ENCODE peak calls at places on chromosome 2, in five cellular contexts. A is spleen, T is adrenal gland, H is esophagus squamous epithelium, S is K562. G is an unnamed sample.
A peak's percentile ranks its signal among the peaks of the same experiment; 100 is the strongest.

GRCh38 chr2:12733846-12734245 is 17.1 kb downstream of the TRIB2 start:
- DNase-seq in A (no peak), T (no peak), H (no peak), S (no peak), G (no peak)

GRCh38 chr2:178309541-178309940 is 115.2 kb downstream of the OSBPL6 start:
- DNase-seq in A (no peak), T (no peak), H (no peak), S (no peak), G (no peak)

GRCh38 chr2:20594957-20595356 is 55.9 kb downstream of the HS1BP3 start:
- DNase-seq in A (peak; percentile 65), T (peak; percentile 8), H (no peak), S (no peak), G (no peak)

GRCh38 chr2:149388120-149388816 is 57.9 kb downstream of the LYPD6 start:
- DNase-seq in A (no peak), T (no peak), H (no peak), S (no peak), G (no peak)

GRCh38 chr2:38436227-38436664 is 59.2 kb upstream of the ATL2 start:
- DNase-seq in A (no peak), T (no peak), H (no peak), S (no peak), G (no peak)

GRCh38 chr2:43745457-43745856 is 28.4 kb upstream of the DYNC2LI1 start:
- DNase-seq in A (no peak), T (no peak), H (no peak), S (no peak), G (no peak)

GRCh38 chr2:160415991-160416390 is 77.6 kb downstream of the RBMS1 start:
- DNase-seq in A (no peak), T (no peak), H (no peak), S (no peak), G (no peak)

GRCh38 chr2:109134741-109135571 is 6.0 kb downstream of the SH3RF3 start:
- DNase-seq in A (no peak), T (no peak), H (no peak), S (no peak), G (no peak)

GRCh38 chr2:219486424-219486959 is 12.2 kb upstream of the GMPPA start:
- DNase-seq in A (no peak), T (no peak), H (no peak), S (no peak), G (no peak)

GRCh38 chr2:203551653-203552250 is 16.7 kb upstream of the RAPH1 start:
- DNase-seq in A (no peak), T (no peak), H (no peak), S (no peak), G (no peak)

GRCh38 chr2:171531291-171531690 is 9.0 kb downstream of the CYBRD1 start:
- DNase-seq in A (no peak), T (peak; percentile 77), H (no peak), S (no peak), G (peak; percentile 20)

GRCh38 chr2:189657867-189658266 is 3.4 kb upstream of the ASNSD1 start:
- DNase-seq in A (peak; percentile 74), T (peak; percentile 28), H (no peak), S (no peak), G (no peak)

GRCh38 chr2:28049416-28049815 is 158.9 kb downstream of the BABAM2 start:
- DNase-seq in A (no peak), T (no peak), H (no peak), S (no peak), G (no peak)

GRCh38 chr2:86442642-86443005 is 1.5 kb downstream of the KDM3A start:
- DNase-seq in A (peak; percentile 89), T (peak; percentile 88), H (peak; percentile 74), S (peak; percentile 21), G (peak; percentile 93)

GRCh38 chr2:230974096-230974913 is 21.6 kb upstream of the SPATA3 start:
- DNase-seq in A (no peak), T (no peak), H (no peak), S (no peak), G (no peak)

GRCh38 chr2:127064642-127065250 is 42.2 kb downstream of the BIN1 start:
- DNase-seq in A (peak; percentile 91), T (peak; percentile 98), H (peak; percentile 32), S (peak; percentile 94), G (peak; percentile 75)
- TF ChIP-seq POLR2A in A (no peak), T (peak; percentile 75), H (no peak), S (peak; percentile 82), G (peak; percentile 52)

DNA sequence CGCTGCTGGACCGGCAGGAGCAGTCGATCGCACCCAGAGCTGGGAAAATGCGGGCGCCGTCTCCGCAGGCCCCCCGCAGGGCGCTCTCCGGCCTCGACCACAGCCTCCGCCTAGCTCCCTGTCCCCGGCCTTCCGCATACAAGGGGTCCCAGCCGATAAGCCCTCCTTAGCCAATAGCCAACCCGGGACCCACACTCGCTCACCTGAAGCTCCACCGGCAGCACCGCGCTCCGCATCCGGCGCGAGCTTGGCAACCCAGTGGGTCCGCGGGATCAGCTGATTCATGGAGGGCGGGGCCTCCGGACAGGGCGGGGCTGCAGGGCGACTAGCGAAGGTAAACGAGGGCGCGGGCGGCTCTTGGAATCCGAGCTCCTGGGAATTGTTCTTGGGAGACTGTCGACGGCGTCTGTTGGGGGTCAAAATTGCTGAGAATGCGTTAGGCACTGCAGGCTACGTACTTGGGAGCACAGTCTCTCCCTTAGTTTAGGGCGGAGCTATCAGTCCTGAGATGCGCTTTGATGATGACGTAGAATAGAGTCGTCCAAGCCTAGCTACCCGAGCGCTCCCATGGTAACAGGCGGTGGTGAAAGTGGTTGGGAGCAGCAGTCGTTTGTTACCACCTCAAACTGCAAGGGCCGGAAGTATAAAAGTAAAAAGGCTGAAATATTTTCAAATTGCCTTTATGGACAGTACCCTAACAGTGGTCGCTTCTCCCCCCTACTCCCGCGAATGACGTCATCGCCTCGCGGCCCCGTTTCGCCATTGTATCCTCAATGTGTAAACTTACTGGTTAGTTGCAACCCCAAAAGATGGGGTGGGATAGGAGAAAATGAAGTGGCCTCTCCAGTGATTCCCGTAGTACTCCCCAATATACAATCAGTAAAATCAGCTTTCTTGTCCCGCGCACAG is at the start of gene ALS2:
- DNase-seq in A (peak; percentile 99), T (peak; percentile 97), H (peak; percentile 81), S (peak; percentile 83), G (peak; percentile 94)
- TF ChIP-seq POLR2A in A (no peak), T (peak; percentile 64), H (no peak), S (peak; percentile 79), G (peak; percentile 83)

GRCh38 chr2:64989126-64989981 is at the start of gene SLC1A4:
- DNase-seq in A (peak; percentile 98), T (peak; percentile 95), H (peak; percentile 35), S (peak; percentile 96), G (peak; percentile 95)
- TF ChIP-seq POLR2A in A (peak; percentile 31), T (peak; percentile 87), H (peak; percentile 57), S (peak; percentile 55), G (peak; percentile 52)

GRCh38 chr2:202033317-202034248 is at the start of gene FZD7:
- DNase-seq in A (peak; percentile 95), T (peak; percentile 90), H (peak; percentile 65), S (peak; percentile 93), G (peak; percentile 92)
- TF ChIP-seq POLR2A in A (no peak), T (peak; percentile 62), H (no peak), S (peak; percentile 49), G (no peak)

GRCh38 chr2:156349161-156349560 is 16.6 kb upstream of the NR4A2 start:
- DNase-seq in A (no peak), T (no peak), H (no peak), S (no peak), G (no peak)
- TF ChIP-seq POLR2A in A (no peak), T (no peak), H (no peak), S (no peak), G (no peak)

GRCh38 chr2:75710577-75711253 is at the start of gene GCFC2:
- DNase-seq in A (peak; percentile 95), T (peak; percentile 90), H (peak; percentile 26), S (peak; percentile 94), G (peak; percentile 91)
- TF ChIP-seq POLR2A in A (no peak), T (peak; percentile 75), H (no peak), S (peak; percentile 94), G (peak; percentile 88)

GRCh38 chr2:98585386-98585785 is 22.9 kb downstream of the COA5 start:
- DNase-seq in A (no peak), T (no peak), H (no peak), S (no peak), G (no peak)

GRCh38 chr2:98583516-98583865 is 24.8 kb downstream of the COA5 start:
- DNase-seq in A (no peak), T (no peak), H (no peak), S (no peak), G (no peak)

GRCh38 chr2:98586466-98587140 is 21.7 kb downstream of the COA5 start:
- DNase-seq in A (no peak), T (no peak), H (no peak), S (no peak), G (no peak)

GRCh38 chr2:98582523-98582922 is 25.8 kb downstream of the COA5 start:
- DNase-seq in A (no peak), T (no peak), H (no peak), S (no peak), G (no peak)

DNA sequence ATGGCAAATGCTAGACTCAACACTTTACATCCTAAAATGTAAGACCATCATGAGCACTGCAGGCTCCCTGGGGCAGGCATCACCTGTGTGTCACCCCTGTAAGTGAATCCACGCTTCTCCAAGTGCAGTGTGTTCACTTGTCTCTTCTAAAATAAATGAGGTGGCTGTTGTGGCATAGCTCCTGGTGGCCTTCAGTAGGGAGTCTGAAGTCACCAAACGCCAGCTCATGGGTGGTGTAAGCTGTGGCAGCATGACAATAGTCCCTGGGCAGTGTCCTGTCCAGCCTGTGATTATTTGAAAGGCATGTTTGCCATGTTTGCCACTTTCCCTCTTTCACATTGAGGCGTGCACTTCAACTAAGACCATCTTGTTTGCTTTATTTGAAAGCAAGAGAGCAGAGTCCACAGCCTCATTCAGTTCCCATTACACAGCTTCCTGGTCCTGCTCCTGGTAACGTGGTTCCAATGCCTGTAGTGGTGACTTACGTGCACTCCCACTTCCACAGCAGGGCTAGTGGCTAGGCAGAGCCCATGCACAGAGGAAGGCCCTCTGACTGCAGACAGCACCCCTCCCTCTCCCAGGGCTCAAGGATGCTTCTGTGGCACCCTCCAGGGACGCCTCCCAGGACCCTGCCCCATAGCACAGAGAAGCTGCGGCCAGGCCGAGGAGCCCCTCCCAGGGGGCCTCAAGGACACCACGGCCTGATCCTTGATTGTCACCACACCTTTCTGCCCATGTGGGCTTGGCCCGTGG is 24.3 kb downstream of the COA5 start:
- DNase-seq in A (no peak), T (no peak), H (no peak), S (no peak), G (no peak)
- TF ChIP-seq POLR2A in A (no peak), T (no peak), H (no peak), S (no peak), G (no peak)

GRCh38 chr2:22406625-22407024 is 978.4 kb upstream of the KLHL29 start:
- DNase-seq in A (no peak), T (no peak), H (no peak), S (no peak), G (no peak)

GRCh38 chr2:22397847-22398246 is 987.1 kb upstream of the KLHL29 start:
- DNase-seq in A (no peak), T (no peak), H (no peak), S (no peak), G (no peak)

DNA sequence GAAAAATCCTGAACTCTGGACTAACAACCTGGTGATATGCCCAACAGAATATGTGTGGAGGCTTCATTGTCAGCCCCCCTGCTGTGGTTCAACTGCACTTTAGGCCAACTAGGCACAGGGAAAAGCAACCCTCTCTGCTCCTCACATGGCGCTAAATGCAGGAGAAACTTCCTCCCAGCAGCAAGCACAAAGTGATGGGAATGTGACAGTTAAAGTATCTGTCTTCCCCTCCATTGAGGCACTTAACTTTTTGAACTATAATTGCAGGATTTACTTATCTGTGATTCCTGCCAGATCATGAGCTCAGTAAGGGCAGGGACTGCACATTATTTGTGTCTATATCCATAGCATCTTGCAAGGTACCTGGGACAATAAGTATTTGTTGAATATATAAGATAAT is 981.2 kb upstream of the KLHL29 start:
- DNase-seq in A (no peak), T (no peak), H (no peak), S (no peak), G (no peak)
- TF ChIP-seq POLR2A in A (no peak), T (no peak), H (no peak), S (no peak), G (no peak)

G was measured in erythroblast.